ENCODE peak calls at places on chromosomes 13 and 19, in five cellular contexts. W is activated T-cell treated with anti-CD3 and anti-CD28 coated beads, Interleukin-2, amount 50 U/mL, for 72 hours; H is HuH-7; L is NCI-H1092 treated with DMSO at 0.1 percent for 48 hours; G is stomach. V is an unnamed sample.

GRCh38 chr19:23762884-23763711 is 4.4 kb upstream of the ZNF681 start:
- DNase-seq in G (peak; percentile 90), W (peak; percentile 86), H (peak; percentile 64), L (peak; percentile 72), V (peak; percentile 87)

GRCh38 chr19:19468424-19469050 is 46.8 kb downstream of the TSSK6 start:
- DNase-seq in L (no peak), W (no peak), H (no peak), G (no peak), V (no peak)

GRCh38 chr13:21672811-21673591 is 2.1 kb downstream of the FGF9 start:
- DNase-seq in H (peak; percentile 29), G (no peak), L (peak; percentile 46), W (no peak), V (no peak)

GRCh38 chr13:71751074-71751473 is 115.9 kb downstream of the DACH1 start:
- DNase-seq in H (no peak), L (peak; percentile 90), G (no peak), W (no peak), V (no peak)

GRCh38 chr13:38819053-38819452 is 132.2 kb downstream of the FREM2 start:
- DNase-seq in W (no peak), G (peak; percentile 56), H (no peak), L (peak; percentile 81), V (no peak)

GRCh38 chr19:3983936-3984583 is 1.2 kb downstream of the EEF2 start:
- DNase-seq in L (no peak), W (no peak), G (no peak), H (no peak), V (peak; percentile 65)

GRCh38 chr19:28560786-28561185 is 652.2 kb downstream of the UQCRFS1 start:
- DNase-seq in L (no peak), H (no peak), G (no peak), W (no peak), V (no peak)

GRCh38 chr19:14310055-14310454 is 71.2 kb upstream of the ADGRE5 start:
- DNase-seq in H (no peak), W (no peak), G (no peak), L (no peak), V (no peak)

GRCh38 chr19:5949792-5950305 is 28.1 kb downstream of the RANBP3 start:
- DNase-seq in W (peak; percentile 48), G (peak; percentile 76), H (no peak), L (peak; percentile 81), V (peak; percentile 56)

GRCh38 chr13:51636349-51636890 is 52.2 kb downstream of the WDFY2 start:
- DNase-seq in G (peak; percentile 63), L (peak; percentile 23), H (peak; percentile 46), W (no peak), V (no peak)

GRCh38 chr13:26941345-26942174 is 181.0 kb upstream of the GPR12 start:
- DNase-seq in L (no peak), H (no peak), G (no peak), W (peak; percentile 19), V (no peak)

GRCh38 chr13:97944396-97945029 is 9.0 kb upstream of the IPO5 start:
- DNase-seq in L (no peak), G (no peak), W (no peak), H (no peak), V (no peak)

GRCh38 chr13:98996046-98996445 is 18.2 kb upstream of the DOCK9 start:
- DNase-seq in H (no peak), G (no peak), W (no peak), L (no peak), V (no peak)

GRCh38 chr19:52307275-52307674 is 10.3 kb downstream of the ZNF480 start:
- DNase-seq in W (no peak), H (no peak), G (no peak), L (no peak), V (no peak)

GRCh38 chr19:11238781-11239376 is 540 bp upstream of the ANGPTL8 start:
- DNase-seq in H (no peak), G (no peak), W (no peak), L (no peak), V (no peak)

GRCh38 chr13:42174344-42175162 is 97.4 kb upstream of the AKAP11 start:
- DNase-seq in H (no peak), W (no peak), G (no peak), L (no peak), V (no peak)

GRCh38 chr13:107299717-107300116 is 731.8 kb upstream of the ARGLU1 start:
- DNase-seq in L (no peak), H (no peak), W (no peak), G (no peak), V (no peak)

GRCh38 chr13:41897126-41897525 is 63.8 kb downstream of the VWA8 start:
- DNase-seq in H (no peak), G (no peak), W (no peak), L (no peak), V (no peak)

GRCh38 chr13:93169980-93170379 is 56.6 kb upstream of the GPC6 start:
- DNase-seq in W (no peak), G (no peak), H (no peak), L (no peak), V (no peak)

GRCh38 chr13:40508112-40508511 is 158.3 kb downstream of the FOXO1 start:
- DNase-seq in H (no peak), L (no peak), W (no peak), G (no peak), V (no peak)

GRCh38 chr19:45687599-45687998 is 4.2 kb downstream of the SNRPD2 start:
- DNase-seq in H (no peak), L (no peak), G (no peak), W (no peak), V (no peak)

GRCh38 chr13:59880468-59880867 is 283.3 kb downstream of the DIAPH3 start:
- DNase-seq in G (no peak), L (no peak), H (no peak), W (no peak), V (no peak)

GRCh38 chr13:24746618-24747247 is 17.2 kb upstream of the RNF17 start:
- DNase-seq in H (no peak), W (no peak), L (no peak), G (no peak), V (no peak)

GRCh38 chr13:20964904-20965303 is 62.4 kb upstream of the XPO4 start:
- DNase-seq in W (no peak), L (no peak), H (no peak), G (no peak), V (no peak)

GRCh38 chr19:17550076-17550667 is 5.3 kb upstream of the COLGALT1 start:
- DNase-seq in W (no peak), G (no peak), L (no peak), H (no peak), V (no peak)

GRCh38 chr19:34067861-34068271 is 104.4 kb upstream of the LSM14A start:
- DNase-seq in L (no peak), G (no peak), H (no peak), W (no peak), V (no peak)

GRCh38 chr13:88622362-88622973 is 951.3 kb downstream of the SLITRK5 start:
- DNase-seq in G (no peak), H (no peak), L (no peak), W (no peak), V (no peak)

GRCh38 chr19:39858541-39858940 is 12.4 kb upstream of the FBL start:
- DNase-seq in H (no peak), G (peak; percentile 44), L (no peak), W (no peak), V (no peak)

GRCh38 chr13:106533101-106533939 is 2.1 kb downstream of the EFNB2 start:
- DNase-seq in G (peak; percentile 86), W (peak; percentile 33), L (peak; percentile 62), H (peak; percentile 65), V (peak; percentile 41)

GRCh38 chr19:28394705-28395104 is 818.2 kb downstream of the UQCRFS1 start:
- DNase-seq in W (no peak), H (no peak), L (peak; percentile 2), G (no peak), V (no peak)

GRCh38 chr19:36151144-36152051 is 849 bp downstream of the COX7A1 start:
- DNase-seq in G (no peak), H (no peak), W (no peak), L (no peak), V (no peak)

GRCh38 chr13:29336356-29336755 is 259.1 kb downstream of the SLC7A1 start:
- DNase-seq in G (no peak), L (no peak), W (no peak), H (no peak), V (no peak)

V was measured in activated CD8-positive, alpha-beta memory T cell treated with anti-CD3 and anti-CD28 coated beads, Interleukin-2, amount 10 ng/mL, durations not matched to agents 7 days and 5 days.